ENCODE peak calls at places on chromosome 10, in nine cellular contexts. Y is left ventricle myocardium inferior, R is tibial nerve, B is small intestine, D is fibroblast of lung, T is IMR-90, E is brain microvascular endothelial cell, Q is OCI-LY7, N is endothelial cell of umbilical vein. U is an unnamed sample. For H3K36me3, the result is how much of the 10 kb centered on the place peaks cover.

GRCh38 chr10:46077141-46077554 is 31.1 kb upstream of the MSMB start:
- DNase-seq in Y (no peak), T (peak), N (no peak), R (no peak), E (no peak), B (no peak), D (peak), Q (no peak), U (peak)

GRCh38 chr10:391304-391703 is 256.0 kb downstream of the ZMYND11 start:
- DNase-seq in E (no peak), D (no peak), B (no peak), T (no peak), N (no peak), R (no peak), Q (no peak), Y (no peak), U (no peak)

GRCh38 chr10:130721971-130722370 is 585.8 kb downstream of the GLRX3 start:
- DNase-seq in B (no peak), T (no peak), D (no peak), Y (no peak), N (no peak), E (no peak), Q (no peak), R (no peak), U (no peak)

GRCh38 chr10:118808601-118809371 is 54.0 kb upstream of the CACUL1 start:
- DNase-seq in Q (no peak), R (no peak), D (no peak), Y (no peak), B (no peak), N (no peak), E (no peak), T (no peak), U (no peak)

GRCh38 chr10:118528426-118528825 is 67.0 kb downstream of the PRLHR start:
- DNase-seq in N (no peak), Q (no peak), E (no peak), Y (no peak), B (no peak), R (no peak), D (no peak), T (no peak), U (no peak)

GRCh38 chr10:18158698-18159342 is 18.6 kb downstream of the CACNB2 start:
- DNase-seq in N (no peak), R (no peak), T (peak), E (no peak), D (peak), Y (no peak), B (no peak), Q (no peak), U (no peak)

GRCh38 chr10:29254123-29255046 is 34.5 kb upstream of the LYZL1 start:
- DNase-seq in Q (no peak), B (no peak), D (peak), R (no peak), N (no peak), E (peak), Y (no peak), T (no peak), U (peak)

GRCh38 chr10:98030093-98030821 is at the start of gene CRTAC1:
- DNase-seq in R (peak), B (no peak), E (no peak), Q (no peak), N (peak), D (peak), Y (peak), T (no peak), U (peak)

GRCh38 chr10:19704544-19704943 is 111.7 kb upstream of the PLXDC2 start:
- DNase-seq in T (peak), N (no peak), Q (no peak), E (peak), Y (no peak), B (no peak), R (no peak), D (no peak), U (no peak)

GRCh38 chr10:121335386-121335925 is 262.8 kb downstream of the FGFR2 start:
- DNase-seq in B (no peak), Y (no peak), R (no peak), T (no peak), Q (no peak), E (no peak), N (no peak), D (no peak), U (no peak)

GRCh38 chr10:8034666-8035640 is 19.5 kb upstream of the GATA3 start:
- DNase-seq in Q (no peak), E (no peak), D (no peak), R (no peak), Y (no peak), B (no peak), N (no peak), T (no peak), U (no peak)

GRCh38 chr10:131655101-131655849 is 245.5 kb upstream of the PPP2R2D start:
- DNase-seq in Q (no peak), E (no peak), N (no peak), T (no peak), Y (no peak), R (no peak), B (no peak), D (no peak), U (no peak)

GRCh38 chr10:46230615-46231014 is 56.2 kb upstream of the ANTXRL start:
- DNase-seq in D (no peak), N (no peak), Q (no peak), T (no peak), Y (no peak), B (no peak), E (no peak), R (no peak), U (no peak)

GRCh38 chr10:5892007-5892406 is 2.0 kb downstream of the FBH1 start:
- DNase-seq in D (no peak), R (no peak), N (peak), Q (no peak), B (no peak), E (peak), Y (no peak), T (no peak), U (no peak)

GRCh38 chr10:103504181-103504783 is 10.8 kb downstream of the NEURL1 start:
- DNase-seq in R (no peak), Q (no peak), B (peak), T (peak), N (peak), Y (no peak), D (peak), E (peak), U (peak)

GRCh38 chr10:31318854-31319601 is at the start of gene ZEB1:
- DNase-seq in T (peak), Y (peak), D (peak), Q (peak), R (peak), B (peak), E (peak), N (peak), U (peak)

GRCh38 chr10:104049497-104050250 is 36.0 kb downstream of the COL17A1 start:
- DNase-seq in B (peak), E (peak), D (peak), Y (no peak), N (peak), Q (no peak), T (peak), R (no peak), U (no peak)

GRCh38 chr10:33327750-33328149 is 6.7 kb downstream of the NRP1 start:
- DNase-seq in N (peak), E (peak), T (peak), D (no peak), Y (no peak), B (no peak), R (no peak), Q (no peak), U (peak)

GRCh38 chr10:78331391-78331922 is 297.8 kb downstream of the RPS24 start:
- DNase-seq in T (peak), R (no peak), N (no peak), Y (no peak), E (peak), D (peak), B (no peak), Q (no peak), U (peak)

GRCh38 chr10:70502406-70502805 is 23.8 kb downstream of the PALD1 start:
- DNase-seq in Q (no peak), B (no peak), T (peak), D (no peak), Y (no peak), R (no peak), N (no peak), E (no peak), U (no peak)

GRCh38 chr10:22335204-22335956 is 9.9 kb upstream of the SPAG6 start:
- DNase-seq in D (peak), Y (no peak), N (peak), R (peak), Q (no peak), B (peak), E (no peak), T (peak), U (peak)

GRCh38 chr10:67779455-67780205 is 58.4 kb downstream of the DNAJC12 start:
- DNase-seq in Y (no peak), E (peak), D (peak), R (peak), N (peak), Q (peak), B (peak), T (peak), U (peak)

GRCh38 chr10:23096814-23097549 is 1.6 kb downstream of the MSRB2 start:
- DNase-seq in E (no peak), D (peak), N (peak), B (peak), Q (no peak), T (peak), R (no peak), Y (no peak), U (peak)

GRCh38 chr10:12097791-12098190 is 29.0 kb downstream of the DHTKD1 start:
- DNase-seq in E (peak), N (no peak), B (peak), T (peak), Q (no peak), D (no peak), R (no peak), Y (no peak), U (no peak)

DNA sequence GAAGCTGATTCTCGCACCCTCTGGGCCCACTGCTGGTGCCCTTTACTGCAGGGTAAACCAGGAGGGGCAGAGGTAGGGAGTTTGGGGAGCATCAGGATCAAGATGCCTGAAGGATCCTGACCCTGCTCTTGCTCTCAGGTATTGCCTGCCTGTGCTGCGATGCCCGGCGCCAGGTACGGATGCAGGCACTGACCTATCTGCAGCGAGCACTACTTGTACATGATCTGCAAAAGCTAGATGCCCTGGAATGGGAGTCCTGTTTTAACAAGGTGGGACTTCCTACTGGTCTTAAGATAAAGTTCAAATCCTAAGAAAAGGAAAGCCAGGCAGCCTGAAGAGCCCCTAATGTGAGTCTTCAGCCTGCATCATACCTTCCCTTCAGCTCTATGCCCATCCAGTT is 16.1 kb upstream of the NFKB2 start:
- DNase-seq in T (no peak), R (no peak), B (no peak), D (no peak), Y (no peak), E (no peak), Q (no peak), N (no peak), U (no peak)
- H3K36me3 ChIP-seq in T (half or more), R (half or more), B (under half), D (under half), Y (half or more), E (half or more), Q (half or more), N (under half), U (half or more)

GRCh38 chr10:133109736-133110532 is 22.2 kb downstream of the ADGRA1 start:
- DNase-seq in R (no peak), T (no peak), Y (peak), B (no peak), N (peak), D (no peak), E (no peak), Q (no peak), U (no peak)
- H3K36me3 ChIP-seq in R (under half), T (under half), Y (under half), B (under half), N (under half), D (under half), E (under half), Q (under half), U (under half)

GRCh38 chr10:133306941-133307379 is 1.7 kb downstream of the TUBGCP2 start:
- DNase-seq in T (no peak), B (no peak), R (no peak), E (no peak), Y (no peak), Q (no peak), N (no peak), D (no peak), U (no peak)

GRCh38 chr10:133299738-133300137 is 8.9 kb downstream of the TUBGCP2 start:
- DNase-seq in N (no peak), D (no peak), R (no peak), E (no peak), Q (no peak), B (no peak), Y (no peak), T (no peak), U (no peak)

GRCh38 chr10:133306097-133306476 is 2.6 kb downstream of the TUBGCP2 start:
- DNase-seq in R (no peak), T (no peak), D (no peak), N (no peak), E (no peak), Y (no peak), B (no peak), Q (no peak), U (no peak)

GRCh38 chr10:133302230-133302629 is 6.4 kb downstream of the TUBGCP2 start:
- DNase-seq in T (no peak), E (no peak), Q (no peak), B (no peak), Y (no peak), N (no peak), R (no peak), D (no peak), U (no peak)

DNA sequence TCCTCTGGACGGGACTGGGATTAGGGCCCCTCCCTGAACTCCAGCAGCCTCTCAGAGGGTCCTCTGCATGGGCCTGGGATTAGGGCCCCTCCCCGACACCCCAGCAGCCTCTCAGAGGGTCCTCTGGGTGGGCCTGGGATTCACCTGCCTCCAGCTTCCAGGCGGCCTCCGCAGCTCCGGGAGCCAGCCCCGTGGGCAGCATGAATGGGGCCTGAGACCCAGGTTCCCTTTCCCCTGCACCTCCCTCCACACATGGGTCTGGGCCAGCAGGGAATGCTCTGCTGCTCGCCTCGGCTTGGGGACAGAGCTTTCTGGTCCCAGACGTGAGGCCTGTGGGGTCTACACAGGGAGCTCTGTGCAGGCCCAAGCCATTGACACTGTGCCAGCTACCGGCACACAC is 5.5 kb downstream of the TUBGCP2 start:
- DNase-seq in T (no peak), N (no peak), D (no peak), R (no peak), Q (no peak), Y (no peak), E (no peak), B (no peak), U (no peak)
- H3K36me3 ChIP-seq in T (under half), N (under half), D (under half), R (half or more), Q (under half), Y (under half), E (under half), B (under half), U (half or more)

GRCh38 chr10:127524869-127525268 is 24.2 kb upstream of the NPS start:
- DNase-seq in N (no peak), T (no peak), Y (no peak), Q (no peak), B (no peak), R (no peak), E (no peak), D (no peak), U (no peak)
- H3K36me3 ChIP-seq in N (under half), T (under half), Y (under half), Q (under half), B (under half), R (under half), E (under half), D (under half), U (under half)

GRCh38 chr10:96046546-96046945 is 3.2 kb downstream of the CCNJ start:
- DNase-seq in Q (no peak), D (no peak), R (no peak), Y (no peak), B (no peak), E (no peak), T (no peak), N (peak), U (no peak)

GRCh38 chr10:96047004-96047649 is 3.7 kb downstream of the CCNJ start:
- DNase-seq in N (peak), Q (peak), T (no peak), Y (no peak), R (no peak), B (peak), D (no peak), E (no peak), U (peak)

GRCh38 chr10:96044686-96045085 is 1.3 kb downstream of the CCNJ start:
- DNase-seq in E (peak), D (peak), B (peak), Y (no peak), T (peak), Q (no peak), R (peak), N (peak), U (peak)

GRCh38 chr10:96053985-96054384 is 10.6 kb downstream of the CCNJ start:
- DNase-seq in R (no peak), T (no peak), N (peak), D (no peak), E (no peak), Y (no peak), Q (no peak), B (no peak), U (no peak)

DNA sequence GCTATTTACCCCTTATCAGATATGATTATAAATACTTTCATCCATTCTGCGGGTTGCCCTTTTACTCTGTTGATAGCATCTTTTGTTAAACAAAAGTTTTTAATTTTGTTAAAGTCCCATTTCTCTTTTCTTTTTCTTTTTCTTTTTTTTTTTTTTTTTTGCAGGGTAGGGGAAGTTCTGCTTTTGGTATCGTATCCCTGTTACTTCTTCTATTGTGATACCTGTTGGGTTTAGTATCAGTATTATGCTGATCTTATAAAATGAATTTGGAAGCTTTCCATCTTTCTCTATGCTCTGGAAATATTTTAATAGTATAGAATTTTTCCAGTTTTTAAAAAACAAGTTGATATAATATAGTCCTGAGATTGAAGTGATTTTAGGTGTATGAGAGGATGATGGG is 6.0 kb downstream of the CCNJ start:
- DNase-seq in N (no peak), B (no peak), E (no peak), D (no peak), Q (no peak), R (no peak), Y (no peak), T (no peak), U (no peak)
- H3K36me3 ChIP-seq in N (under half), B (under half), E (under half), D (under half), Q (half or more), R (under half), Y (under half), T (under half), U (under half)

GRCh38 chr10:127415116-127415515 is 134.0 kb upstream of the NPS start:
- DNase-seq in N (no peak), D (no peak), Q (no peak), Y (no peak), R (no peak), B (no peak), E (no peak), T (no peak), U (no peak)

GRCh38 chr10:127417686-127418415 is 131.3 kb upstream of the NPS start:
- DNase-seq in E (no peak), Y (no peak), R (no peak), Q (no peak), T (no peak), D (no peak), N (no peak), B (no peak), U (no peak)

GRCh38 chr10:127418536-127419168 is 130.5 kb upstream of the NPS start:
- DNase-seq in R (no peak), Y (peak), E (no peak), Q (no peak), T (no peak), B (no peak), N (no peak), D (no peak), U (no peak)

GRCh38 chr10:127415901-127416630 is 133.0 kb upstream of the NPS start:
- DNase-seq in E (no peak), N (no peak), T (no peak), R (no peak), D (no peak), Q (no peak), Y (no peak), B (no peak), U (no peak)

DNA sequence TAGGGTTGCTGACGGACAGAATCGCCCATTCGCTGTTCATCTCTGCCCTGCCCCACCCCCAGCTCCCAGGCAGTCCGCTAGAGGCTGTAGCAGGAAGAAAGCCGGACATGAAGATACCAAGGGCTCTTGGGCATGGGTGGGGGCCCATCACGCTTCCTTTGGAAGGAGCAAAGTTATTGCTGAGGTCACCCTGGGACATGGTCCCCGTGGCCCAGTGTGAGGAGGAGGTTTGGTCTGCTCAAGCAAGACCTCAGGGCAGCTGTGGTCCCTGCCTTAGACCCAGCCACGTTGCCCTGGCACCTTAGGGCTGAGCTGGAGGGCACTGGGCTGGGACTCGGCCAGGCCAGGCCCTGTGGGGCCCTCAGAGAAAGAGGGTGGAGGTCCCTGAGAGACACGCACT is 132.1 kb upstream of the NPS start:
- DNase-seq in B (no peak), N (no peak), Y (no peak), Q (no peak), E (no peak), T (no peak), R (no peak), D (no peak), U (no peak)
- H3K36me3 ChIP-seq in B (under half), N (under half), Y (under half), Q (under half), E (under half), T (under half), R (half or more), D (under half), U (half or more)

GRCh38 chr10:95391570-95392249 is 100.9 kb upstream of the PDLIM1 start:
- DNase-seq in E (peak), B (no peak), D (peak), Y (no peak), T (peak), R (no peak), N (no peak), Q (peak), U (peak)

GRCh38 chr10:95392250-95392584 is 101.4 kb upstream of the PDLIM1 start:
- DNase-seq in E (no peak), R (no peak), T (no peak), D (no peak), N (no peak), Q (no peak), B (no peak), Y (no peak), U (no peak)

GRCh38 chr10:95391164-95391563 is 100.4 kb upstream of the PDLIM1 start:
- DNase-seq in Y (no peak), T (no peak), R (no peak), Q (no peak), E (no peak), N (no peak), B (no peak), D (no peak), U (no peak)

GRCh38 chr10:95394161-95394880 is 103.5 kb upstream of the PDLIM1 start:
- DNase-seq in D (no peak), T (no peak), E (no peak), N (no peak), Q (no peak), B (no peak), R (no peak), Y (no peak), U (no peak)

DNA sequence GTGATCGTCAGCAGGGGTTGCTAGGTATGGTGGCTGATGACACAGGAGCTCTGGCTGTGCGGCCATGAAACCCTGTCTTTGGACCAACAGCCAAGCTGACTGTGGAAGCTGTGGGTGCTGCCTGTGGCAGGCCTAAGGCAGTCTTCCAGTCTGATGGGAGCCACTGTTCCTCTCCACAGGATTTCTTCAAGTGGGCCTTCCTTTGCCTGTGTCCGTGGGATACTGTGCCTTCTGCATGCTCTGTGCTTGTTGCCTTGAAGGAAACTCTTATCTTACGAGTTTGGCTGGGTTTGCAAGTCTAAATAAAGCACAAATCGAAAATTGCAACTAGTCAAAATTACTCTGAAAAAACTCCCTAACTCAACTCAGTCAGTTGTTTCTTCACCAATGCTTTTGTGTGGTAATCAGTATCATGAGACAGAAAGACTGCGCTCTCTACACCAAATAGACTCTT is 101.9 kb upstream of the PDLIM1 start:
- DNase-seq in R (no peak), T (no peak), Q (no peak), N (no peak), B (no peak), E (no peak), D (no peak), Y (no peak), U (no peak)
- H3K36me3 ChIP-seq in R (half or more), T (under half), Q (under half), N (under half), B (under half), E (under half), D (under half), Y (half or more), U (under half)